ENCODE peak calls at places on chromosomes 16 and 17, in four cellular contexts. D is GM12878, B is HepG2, F is K562. G is an unnamed sample.

GRCh38 chr17:66673668-66674276 is 161.1 kb upstream of the CACNG5 start:
- DNase-seq in D (no peak), B (peak), F (peak), G (peak)

GRCh38 chr16:12459401-12459791 is 344.3 kb downstream of the CPPED1 start:
- DNase-seq in D (no peak), B (no peak), F (no peak), G (no peak)

GRCh38 chr17:75288784-75289121 is 480 bp downstream of the SLC25A19 start:
- DNase-seq in D (no peak), B (peak), F (peak), G (peak)

GRCh38 chr17:43665387-43666101 is 3.8 kb upstream of the MEOX1 start:
- DNase-seq in D (no peak), B (peak), F (no peak), G (no peak)

GRCh38 chr17:50055055-50055425 is 870 bp upstream of the ITGA3 start:
- DNase-seq in D (no peak), B (no peak), F (no peak), G (peak)

GRCh38 chr17:33560165-33560564 is 267.1 kb upstream of the ASIC2 start:
- DNase-seq in D (no peak), B (no peak), F (no peak), G (no peak)

GRCh38 chr16:14364386-14365199 is 265.5 kb downstream of the PARN start:
- DNase-seq in D (no peak), B (peak), F (peak), G (peak)

GRCh38 chr16:57235128-57236092 is 9.6 kb upstream of the ARL2BP start:
- DNase-seq in D (no peak), B (peak), F (peak), G (no peak)

GRCh38 chr16:67270931-67271338 is 8.4 kb upstream of the PLEKHG4 start:
- DNase-seq in D (no peak), B (no peak), F (no peak), G (no peak)

GRCh38 chr17:8739104-8739503 is 5.5 kb downstream of the CCDC42 start:
- DNase-seq in D (no peak), B (no peak), F (no peak), G (no peak)

GRCh38 chr17:8741366-8741765 is 3.3 kb downstream of the CCDC42 start:
- DNase-seq in D (no peak), B (no peak), F (no peak), G (no peak)

GRCh38 chr17:8741771-8742170 is 2.9 kb downstream of the CCDC42 start:
- DNase-seq in D (no peak), B (no peak), F (no peak), G (no peak)

GRCh38 chr17:8742274-8742673 is 2.4 kb downstream of the CCDC42 start:
- DNase-seq in D (no peak), B (no peak), F (no peak), G (no peak)

GRCh38 chr17:8740486-8740885 is 4.2 kb downstream of the CCDC42 start:
- DNase-seq in D (no peak), B (no peak), F (no peak), G (no peak)
- TF ChIP-seq RFX5 in D (no peak), B (no peak), F (no peak), G (no peak)

GRCh38 chr17:72467841-72468653 is 347.2 kb downstream of the SOX9 start:
- DNase-seq in D (no peak), B (no peak), F (no peak), G (no peak)
- TF ChIP-seq CHD4 in D (no peak), B (no peak), F (no peak), G (no peak)

GRCh38 chr17:78027121-78027520 is 68.6 kb downstream of the TNRC6C start:
- DNase-seq in D (no peak), B (no peak), F (peak), G (no peak)
- TF ChIP-seq RFX5 in D (no peak), B (no peak), F (no peak), G (no peak)

GRCh38 chr16:65782537-65783290 is 583.8 kb upstream of the CDH5 start:
- DNase-seq in D (no peak), B (no peak), F (no peak), G (no peak)
- TF ChIP-seq CHD4 in D (no peak), B (no peak), F (no peak), G (no peak)

GRCh38 chr16:84115919-84116719 is 623 bp downstream of the MBTPS1 start:
- DNase-seq in D (no peak), B (peak), F (peak), G (peak)

GRCh38 chr16:84119368-84119767 is 2.6 kb upstream of the MBTPS1 start:
- DNase-seq in D (no peak), B (no peak), F (no peak), G (no peak)

GRCh38 chr16:84120023-84120422 is 3.3 kb upstream of the MBTPS1 start:
- DNase-seq in D (no peak), B (no peak), F (no peak), G (no peak)

GRCh38 chr16:84116720-84117481 is at the start of gene MBTPS1:
- DNase-seq in D (peak), B (peak), F (peak), G (peak)

GRCh38 chr16:84117482-84117843 is 721 bp upstream of the MBTPS1 start:
- DNase-seq in D (no peak), B (no peak), F (peak), G (peak)
- TF ChIP-seq RFX5 in D (no peak), B (no peak), F (no peak), G (no peak)

GRCh38 chr16:87942680-87943079 is 6.4 kb upstream of the CA5A start:
- DNase-seq in D (no peak), B (no peak), F (no peak), G (no peak)

GRCh38 chr16:87946596-87947350 is 4.5 kb upstream of the BANP start:
- DNase-seq in D (no peak), B (no peak), F (no peak), G (no peak)

GRCh38 chr16:87948119-87948545 is 3.1 kb upstream of the BANP start:
- DNase-seq in D (no peak), B (peak), F (no peak), G (no peak)

GRCh38 chr16:87947356-87948118 is 3.7 kb upstream of the BANP start:
- DNase-seq in D (no peak), B (no peak), F (no peak), G (no peak)

GRCh38 chr16:87945351-87946042 is 5.7 kb upstream of the BANP start:
- DNase-seq in D (no peak), B (no peak), F (no peak), G (peak)
- TF ChIP-seq CHD4 in D (no peak), B (no peak), F (no peak), G (no peak)

GRCh38 chr16:71460246-71460645 is 1.8 kb downstream of the ZNF23 start:
- DNase-seq in D (no peak), B (no peak), F (no peak), G (no peak)
- TF ChIP-seq RFX5 in D (no peak), B (no peak), F (no peak), G (no peak)

GRCh38 chr17:19410875-19411291 is at the start of gene RNF112:
- DNase-seq in D (no peak), B (no peak), F (no peak), G (no peak)
- TF ChIP-seq CHD4 in D (no peak), B (no peak), F (no peak), G (no peak)

DNA sequence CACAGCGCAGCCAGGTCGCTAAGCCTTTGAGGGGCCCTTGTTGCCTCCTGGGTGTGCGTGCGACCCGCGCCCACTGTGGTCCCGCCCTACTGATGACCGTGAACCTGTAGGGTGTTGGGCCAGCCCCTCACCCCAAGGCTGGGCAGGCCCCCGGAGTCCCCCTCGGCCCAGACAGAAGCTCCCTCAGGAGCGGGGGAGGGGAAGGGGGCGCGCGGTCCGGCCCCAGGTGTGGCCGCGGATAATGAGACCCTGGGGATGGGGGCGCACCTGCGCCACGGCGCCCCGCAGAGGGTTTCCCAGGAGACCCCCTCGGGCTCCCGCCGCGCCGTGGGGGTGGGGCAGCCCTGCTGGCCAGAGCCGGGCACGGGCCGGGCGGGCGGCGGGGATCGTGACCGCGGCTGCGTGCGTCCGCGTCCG is 378 bp upstream of the ARHGDIG start:
- DNase-seq in D (no peak), B (no peak), F (no peak), G (no peak)
- TF ChIP-seq RFX5 in D (no peak), B (no peak), F (no peak), G (no peak)